ENCODE peak calls at places on chromosomes 1 and 21, in nine cellular contexts. L is RWPE2, U is IMR-90, E is LNCaP clone FGC, W is HCT116, A is foreskin fibroblast, X is GM23338, H is heart left ventricle, C is HFF-Myc. K is an unnamed sample.

GRCh38 chr1:20978413-20978812 is 191.3 kb upstream of the HP1BP3 start:
- DNase-seq in U (no peak), W (no peak), E (no peak), C (no peak), X (no peak), L (no peak), A (no peak), H (no peak), K (no peak)

GRCh38 chr1:157193702-157194391 is 55.7 kb upstream of the ETV3 start:
- DNase-seq in C (peak; percentile 40), A (peak; percentile 78), L (no peak), E (peak; percentile 11), X (peak; percentile 91), H (no peak), W (peak; percentile 57), U (peak; percentile 42), K (peak; percentile 15)

GRCh38 chr1:94927405-94928175 is 680 bp upstream of the CNN3 start:
- DNase-seq in U (peak; percentile 67), A (peak; percentile 75), E (no peak), X (peak; percentile 82), L (peak; percentile 62), W (no peak), H (no peak), C (no peak), K (no peak)

GRCh38 chr1:115314765-115315164 is 23.3 kb downstream of the NGF start:
- DNase-seq in L (no peak), U (peak; percentile 86), E (no peak), C (no peak), H (no peak), W (no peak), X (peak; percentile 31), A (peak; percentile 56), K (peak; percentile 61)

GRCh38 chr1:50488876-50489275 is 65.6 kb upstream of the DMRTA2 start:
- DNase-seq in W (no peak), X (no peak), U (peak; percentile 32), C (no peak), L (no peak), A (no peak), E (no peak), H (no peak), K (no peak)

GRCh38 chr1:3684031-3684430 is 31.7 kb downstream of the TP73 start:
- DNase-seq in E (no peak), W (no peak), H (no peak), X (peak; percentile 88), U (no peak), L (no peak), C (no peak), A (peak; percentile 55), K (no peak)

GRCh38 chr1:5994713-5995621 is 2.7 kb upstream of the NPHP4 start:
- DNase-seq in C (no peak), W (no peak), L (peak; percentile 39), H (no peak), U (no peak), A (no peak), X (peak; percentile 22), E (no peak), K (no peak)

GRCh38 chr21:43348801-43349261 is 78.1 kb downstream of the SIK1 start:
- DNase-seq in C (no peak), H (peak; percentile 52), E (no peak), X (no peak), A (no peak), W (no peak), L (no peak), U (no peak), K (no peak)

GRCh38 chr1:97094257-97094972 is 372.8 kb downstream of the PTBP2 start:
- DNase-seq in W (no peak), E (no peak), C (peak; percentile 19), L (no peak), H (no peak), A (peak; percentile 74), X (no peak), U (peak; percentile 94), K (peak; percentile 50)

GRCh38 chr1:89659322-89660061 is 26.6 kb downstream of the LRRC8C start:
- DNase-seq in A (no peak), W (no peak), X (no peak), E (no peak), L (no peak), H (no peak), U (no peak), C (no peak), K (no peak)

GRCh38 chr1:167526659-167527383 is 8.5 kb upstream of the CD247 start:
- DNase-seq in C (no peak), A (no peak), U (no peak), X (no peak), L (no peak), W (no peak), E (no peak), H (no peak), K (no peak)

GRCh38 chr1:159000627-159001026 is 9.1 kb upstream of the IFI16 start:
- DNase-seq in W (peak; percentile 10), A (peak; percentile 98), E (no peak), H (peak; percentile 80), U (peak; percentile 94), X (peak; percentile 54), L (peak; percentile 74), C (peak; percentile 92), K (peak; percentile 85)
- H3K4me3 ChIP-seq in W (no peak overlapping the region), A (peak overlapping the region; percentile 58), E (no peak overlapping the region), H (peak overlapping the region; percentile 58), U (no peak overlapping the region), X (peak overlapping the region; percentile 50), L (no peak overlapping the region), C (peak overlapping the region; percentile 48), K (peak overlapping the region; percentile 69)

GRCh38 chr1:85494957-85495266 is 30.0 kb upstream of the DDAH1 start:
- DNase-seq in U (peak; percentile 25), E (no peak), L (peak; percentile 70), C (no peak), H (no peak), X (peak; percentile 45), W (peak; percentile 12), A (peak; percentile 44), K (no peak)
- TF ChIP-seq CTCF in U (peak; percentile 21), E (no peak), L (peak; percentile 82), C (peak; percentile 19), H (no peak), X (peak; percentile 42), W (peak; percentile 33), A (peak; percentile 11), K (peak; percentile 40)

GRCh38 chr1:103337779-103338178 is 187.7 kb upstream of the RNPC3 start:
- DNase-seq in L (no peak), E (no peak), A (no peak), X (no peak), H (no peak), C (no peak), W (no peak), U (no peak), K (no peak)
- H3K4me3 ChIP-seq in L (no peak overlapping the region), E (no peak overlapping the region), A (no peak overlapping the region), X (no peak overlapping the region), H (no peak overlapping the region), C (no peak overlapping the region), W (no peak overlapping the region), U (no peak overlapping the region), K (no peak overlapping the region)

DNA sequence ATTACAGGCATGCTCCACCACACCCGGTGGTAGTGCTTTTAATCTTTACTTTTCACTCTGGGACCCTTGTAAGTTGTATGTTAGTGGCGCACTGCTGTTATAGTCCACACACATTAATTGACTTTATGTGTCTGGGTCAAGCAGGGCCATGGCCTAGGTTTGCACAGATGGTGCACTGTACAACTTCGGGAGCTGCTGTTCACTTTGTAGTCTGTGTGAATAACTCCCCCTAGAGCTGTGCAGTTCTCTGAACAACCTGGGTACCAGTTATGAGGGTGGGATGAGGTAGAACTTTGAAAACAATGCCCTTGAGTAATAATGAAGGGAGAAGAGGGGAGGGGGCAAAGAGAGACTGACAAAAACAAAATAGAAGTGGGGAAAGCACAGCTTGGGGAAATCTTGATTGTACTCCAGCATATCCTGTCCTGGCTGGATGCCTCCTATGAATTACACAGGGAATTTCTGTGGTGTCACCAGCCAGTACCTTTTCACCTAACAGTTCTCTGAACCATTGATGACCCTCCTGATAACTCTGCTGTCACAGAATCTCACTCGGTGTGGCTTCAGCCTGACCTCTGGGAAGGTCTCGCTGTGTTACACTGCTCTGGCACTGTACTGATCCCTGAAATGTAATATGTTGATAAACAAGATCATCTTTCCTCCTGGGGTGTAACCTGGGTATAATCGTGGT is 2.2 kb downstream of the PTGFRN start:
- DNase-seq in H (no peak), E (no peak), A (no peak), U (no peak), L (no peak), W (no peak), X (no peak), C (no peak), K (no peak)
- TF ChIP-seq CTCF in H (no peak), E (no peak), A (no peak), U (no peak), L (no peak), W (no peak), X (no peak), C (no peak), K (no peak)

K was measured in AG04450.